ENCODE peak calls at places on chromosomes 1 and 21, in nine cellular contexts. One of them, this sample, is unnamed.

GRCh38 chr1:55631508-55631907 is 416.3 kb upstream of the USP24 start:
- DNase-seq in DMS153: no peak
- DNase-seq in naive thymus-derived CD8-positive, alpha-beta T cell: no peak
- DNase-seq in AG10803: peak; percentile 45
- DNase-seq in fibroblast of gingiva: peak; percentile 36
- DNase-seq in activated CD4-positive, alpha-beta T cell treated with anti-CD3 and anti-CD28 coated beads, Interleukin-2, amount 50 U/mL, for 48 hours: no peak
- DNase-seq in stimulated activated CD8-positive, alpha-beta memory T cell treated with anti-CD3 and anti-CD28 coated beads, Interleukin-15, amount 100 ng/mL, for 1 hour: no peak
- DNase-seq in stimulated activated CD4-positive, alpha-beta T cell treated with anti-CD3 and anti-CD28 coated beads, Interleukin-1b, Interleukin-23, amount 100 ng/mL, for 1 hour: no peak
- DNase-seq in fibroblast of mammary gland: peak; percentile 84
- DNase-seq in this sample: no peak

GRCh38 chr1:27958513-27958912 is 1.3 kb upstream of the XKR8 start:
- DNase-seq in AG10803: no peak
- DNase-seq in stimulated activated CD4-positive, alpha-beta T cell treated with anti-CD3 and anti-CD28 coated beads, Interleukin-1b, Interleukin-23, amount 100 ng/mL, for 1 hour: no peak
- DNase-seq in DMS153: peak; percentile 91
- DNase-seq in stimulated activated CD8-positive, alpha-beta memory T cell treated with anti-CD3 and anti-CD28 coated beads, Interleukin-15, amount 100 ng/mL, for 1 hour: no peak
- DNase-seq in naive thymus-derived CD8-positive, alpha-beta T cell: no peak
- DNase-seq in activated CD4-positive, alpha-beta T cell treated with anti-CD3 and anti-CD28 coated beads, Interleukin-2, amount 50 U/mL, for 48 hours: no peak
- DNase-seq in fibroblast of gingiva: no peak
- DNase-seq in fibroblast of mammary gland: no peak
- DNase-seq in this sample: no peak

GRCh38 chr1:173507205-173507846 is 30.2 kb downstream of the PRDX6 start:
- DNase-seq in AG10803: peak; percentile 68
- DNase-seq in stimulated activated CD8-positive, alpha-beta memory T cell treated with anti-CD3 and anti-CD28 coated beads, Interleukin-15, amount 100 ng/mL, for 1 hour: no peak
- DNase-seq in fibroblast of mammary gland: peak; percentile 59
- DNase-seq in naive thymus-derived CD8-positive, alpha-beta T cell: no peak
- DNase-seq in stimulated activated CD4-positive, alpha-beta T cell treated with anti-CD3 and anti-CD28 coated beads, Interleukin-1b, Interleukin-23, amount 100 ng/mL, for 1 hour: no peak
- DNase-seq in fibroblast of gingiva: peak; percentile 69
- DNase-seq in DMS153: no peak
- DNase-seq in activated CD4-positive, alpha-beta T cell treated with anti-CD3 and anti-CD28 coated beads, Interleukin-2, amount 50 U/mL, for 48 hours: no peak
- DNase-seq in this sample: peak; percentile 49

GRCh38 chr1:116373451-116374339 is 651 bp downstream of the ATP1A1 start:
- DNase-seq in naive thymus-derived CD8-positive, alpha-beta T cell: peak; percentile 38
- DNase-seq in AG10803: peak; percentile 40
- DNase-seq in activated CD4-positive, alpha-beta T cell treated with anti-CD3 and anti-CD28 coated beads, Interleukin-2, amount 50 U/mL, for 48 hours: peak; percentile 64
- DNase-seq in stimulated activated CD8-positive, alpha-beta memory T cell treated with anti-CD3 and anti-CD28 coated beads, Interleukin-15, amount 100 ng/mL, for 1 hour: no peak
- DNase-seq in fibroblast of mammary gland: peak; percentile 48
- DNase-seq in fibroblast of gingiva: peak; percentile 44
- DNase-seq in stimulated activated CD4-positive, alpha-beta T cell treated with anti-CD3 and anti-CD28 coated beads, Interleukin-1b, Interleukin-23, amount 100 ng/mL, for 1 hour: peak; percentile 18
- DNase-seq in DMS153: no peak
- DNase-seq in this sample: no peak

GRCh38 chr1:46036894-46037596 is 95.4 kb downstream of the PIK3R3 start:
- DNase-seq in DMS153: peak; percentile 75
- DNase-seq in naive thymus-derived CD8-positive, alpha-beta T cell: peak; percentile 62
- DNase-seq in fibroblast of mammary gland: peak; percentile 80
- DNase-seq in AG10803: peak; percentile 78
- DNase-seq in stimulated activated CD4-positive, alpha-beta T cell treated with anti-CD3 and anti-CD28 coated beads, Interleukin-1b, Interleukin-23, amount 100 ng/mL, for 1 hour: peak; percentile 78
- DNase-seq in activated CD4-positive, alpha-beta T cell treated with anti-CD3 and anti-CD28 coated beads, Interleukin-2, amount 50 U/mL, for 48 hours: peak; percentile 87
- DNase-seq in fibroblast of gingiva: peak; percentile 73
- DNase-seq in stimulated activated CD8-positive, alpha-beta memory T cell treated with anti-CD3 and anti-CD28 coated beads, Interleukin-15, amount 100 ng/mL, for 1 hour: peak; percentile 82
- DNase-seq in this sample: peak; percentile 55

GRCh38 chr1:46526689-46527291 is 24.7 kb downstream of the KNCN start:
- DNase-seq in fibroblast of mammary gland: no peak
- DNase-seq in activated CD4-positive, alpha-beta T cell treated with anti-CD3 and anti-CD28 coated beads, Interleukin-2, amount 50 U/mL, for 48 hours: no peak
- DNase-seq in stimulated activated CD8-positive, alpha-beta memory T cell treated with anti-CD3 and anti-CD28 coated beads, Interleukin-15, amount 100 ng/mL, for 1 hour: no peak
- DNase-seq in naive thymus-derived CD8-positive, alpha-beta T cell: no peak
- DNase-seq in fibroblast of gingiva: no peak
- DNase-seq in AG10803: no peak
- DNase-seq in stimulated activated CD4-positive, alpha-beta T cell treated with anti-CD3 and anti-CD28 coated beads, Interleukin-1b, Interleukin-23, amount 100 ng/mL, for 1 hour: no peak
- DNase-seq in DMS153: no peak
- DNase-seq in this sample: no peak

GRCh38 chr1:206895320-206895719 is 1.9 kb upstream of the IL24 start:
- DNase-seq in AG10803: no peak
- DNase-seq in stimulated activated CD8-positive, alpha-beta memory T cell treated with anti-CD3 and anti-CD28 coated beads, Interleukin-15, amount 100 ng/mL, for 1 hour: no peak
- DNase-seq in DMS153: peak; percentile 93
- DNase-seq in activated CD4-positive, alpha-beta T cell treated with anti-CD3 and anti-CD28 coated beads, Interleukin-2, amount 50 U/mL, for 48 hours: no peak
- DNase-seq in naive thymus-derived CD8-positive, alpha-beta T cell: no peak
- DNase-seq in stimulated activated CD4-positive, alpha-beta T cell treated with anti-CD3 and anti-CD28 coated beads, Interleukin-1b, Interleukin-23, amount 100 ng/mL, for 1 hour: no peak
- DNase-seq in fibroblast of gingiva: no peak
- DNase-seq in fibroblast of mammary gland: no peak
- DNase-seq in this sample: no peak

GRCh38 chr1:221276911-221277310 is 397.7 kb downstream of the HLX start:
- DNase-seq in AG10803: peak; percentile 36
- DNase-seq in DMS153: no peak
- DNase-seq in fibroblast of mammary gland: peak; percentile 75
- DNase-seq in stimulated activated CD4-positive, alpha-beta T cell treated with anti-CD3 and anti-CD28 coated beads, Interleukin-1b, Interleukin-23, amount 100 ng/mL, for 1 hour: no peak
- DNase-seq in fibroblast of gingiva: no peak
- DNase-seq in stimulated activated CD8-positive, alpha-beta memory T cell treated with anti-CD3 and anti-CD28 coated beads, Interleukin-15, amount 100 ng/mL, for 1 hour: no peak
- DNase-seq in activated CD4-positive, alpha-beta T cell treated with anti-CD3 and anti-CD28 coated beads, Interleukin-2, amount 50 U/mL, for 48 hours: no peak
- DNase-seq in naive thymus-derived CD8-positive, alpha-beta T cell: no peak
- DNase-seq in this sample: no peak

GRCh38 chr1:228157381-228158126 is 7.8 kb downstream of the GJC2 start:
- DNase-seq in AG10803: no peak
- DNase-seq in DMS153: no peak
- DNase-seq in naive thymus-derived CD8-positive, alpha-beta T cell: peak; percentile 36
- DNase-seq in stimulated activated CD4-positive, alpha-beta T cell treated with anti-CD3 and anti-CD28 coated beads, Interleukin-1b, Interleukin-23, amount 100 ng/mL, for 1 hour: no peak
- DNase-seq in activated CD4-positive, alpha-beta T cell treated with anti-CD3 and anti-CD28 coated beads, Interleukin-2, amount 50 U/mL, for 48 hours: no peak
- DNase-seq in fibroblast of gingiva: no peak
- DNase-seq in stimulated activated CD8-positive, alpha-beta memory T cell treated with anti-CD3 and anti-CD28 coated beads, Interleukin-15, amount 100 ng/mL, for 1 hour: no peak
- DNase-seq in fibroblast of mammary gland: no peak
- DNase-seq in this sample: no peak

GRCh38 chr1:153598309-153599172 is 14.4 kb downstream of the S100A16 start:
- DNase-seq in fibroblast of mammary gland: peak; percentile 85
- DNase-seq in AG10803: peak; percentile 73
- DNase-seq in stimulated activated CD8-positive, alpha-beta memory T cell treated with anti-CD3 and anti-CD28 coated beads, Interleukin-15, amount 100 ng/mL, for 1 hour: no peak
- DNase-seq in DMS153: peak; percentile 18
- DNase-seq in fibroblast of gingiva: peak; percentile 73
- DNase-seq in activated CD4-positive, alpha-beta T cell treated with anti-CD3 and anti-CD28 coated beads, Interleukin-2, amount 50 U/mL, for 48 hours: no peak
- DNase-seq in naive thymus-derived CD8-positive, alpha-beta T cell: no peak
- DNase-seq in stimulated activated CD4-positive, alpha-beta T cell treated with anti-CD3 and anti-CD28 coated beads, Interleukin-1b, Interleukin-23, amount 100 ng/mL, for 1 hour: no peak
- DNase-seq in this sample: no peak

GRCh38 chr21:44478124-44478800 is 23.0 kb downstream of the LRRC3 start:
- DNase-seq in naive thymus-derived CD8-positive, alpha-beta T cell: no peak
- DNase-seq in fibroblast of gingiva: no peak
- DNase-seq in fibroblast of mammary gland: no peak
- DNase-seq in stimulated activated CD4-positive, alpha-beta T cell treated with anti-CD3 and anti-CD28 coated beads, Interleukin-1b, Interleukin-23, amount 100 ng/mL, for 1 hour: no peak
- DNase-seq in stimulated activated CD8-positive, alpha-beta memory T cell treated with anti-CD3 and anti-CD28 coated beads, Interleukin-15, amount 100 ng/mL, for 1 hour: no peak
- DNase-seq in AG10803: no peak
- DNase-seq in DMS153: no peak
- DNase-seq in activated CD4-positive, alpha-beta T cell treated with anti-CD3 and anti-CD28 coated beads, Interleukin-2, amount 50 U/mL, for 48 hours: no peak
- DNase-seq in this sample: no peak

GRCh38 chr1:107141491-107142369 is 891 bp downstream of the NTNG1 start:
- DNase-seq in stimulated activated CD8-positive, alpha-beta memory T cell treated with anti-CD3 and anti-CD28 coated beads, Interleukin-15, amount 100 ng/mL, for 1 hour: no peak
- DNase-seq in stimulated activated CD4-positive, alpha-beta T cell treated with anti-CD3 and anti-CD28 coated beads, Interleukin-1b, Interleukin-23, amount 100 ng/mL, for 1 hour: no peak
- DNase-seq in AG10803: peak; percentile 67
- DNase-seq in activated CD4-positive, alpha-beta T cell treated with anti-CD3 and anti-CD28 coated beads, Interleukin-2, amount 50 U/mL, for 48 hours: peak; percentile 9
- DNase-seq in fibroblast of gingiva: peak; percentile 62
- DNase-seq in naive thymus-derived CD8-positive, alpha-beta T cell: no peak
- DNase-seq in DMS153: no peak
- DNase-seq in fibroblast of mammary gland: peak; percentile 69
- DNase-seq in this sample: peak; percentile 35

GRCh38 chr1:171480035-171480434 is 5.3 kb upstream of the PRRC2C start:
- DNase-seq in naive thymus-derived CD8-positive, alpha-beta T cell: no peak
- DNase-seq in DMS153: no peak
- DNase-seq in AG10803: no peak
- DNase-seq in fibroblast of gingiva: no peak
- DNase-seq in activated CD4-positive, alpha-beta T cell treated with anti-CD3 and anti-CD28 coated beads, Interleukin-2, amount 50 U/mL, for 48 hours: no peak
- DNase-seq in stimulated activated CD4-positive, alpha-beta T cell treated with anti-CD3 and anti-CD28 coated beads, Interleukin-1b, Interleukin-23, amount 100 ng/mL, for 1 hour: no peak
- DNase-seq in stimulated activated CD8-positive, alpha-beta memory T cell treated with anti-CD3 and anti-CD28 coated beads, Interleukin-15, amount 100 ng/mL, for 1 hour: no peak
- DNase-seq in fibroblast of mammary gland: no peak
- DNase-seq in this sample: no peak

GRCh38 chr21:22827422-22827821 is 1829.2 kb downstream of the NCAM2 start:
- DNase-seq in fibroblast of gingiva: no peak
- DNase-seq in AG10803: no peak
- DNase-seq in fibroblast of mammary gland: no peak
- DNase-seq in DMS153: no peak
- DNase-seq in stimulated activated CD8-positive, alpha-beta memory T cell treated with anti-CD3 and anti-CD28 coated beads, Interleukin-15, amount 100 ng/mL, for 1 hour: no peak
- DNase-seq in activated CD4-positive, alpha-beta T cell treated with anti-CD3 and anti-CD28 coated beads, Interleukin-2, amount 50 U/mL, for 48 hours: no peak
- DNase-seq in naive thymus-derived CD8-positive, alpha-beta T cell: no peak
- DNase-seq in stimulated activated CD4-positive, alpha-beta T cell treated with anti-CD3 and anti-CD28 coated beads, Interleukin-1b, Interleukin-23, amount 100 ng/mL, for 1 hour: no peak
- DNase-seq in this sample: no peak

GRCh38 chr1:234746798-234747196 is 136.8 kb upstream of the IRF2BP2 start:
- DNase-seq in fibroblast of mammary gland: no peak
- DNase-seq in activated CD4-positive, alpha-beta T cell treated with anti-CD3 and anti-CD28 coated beads, Interleukin-2, amount 50 U/mL, for 48 hours: no peak
- DNase-seq in DMS153: no peak
- DNase-seq in stimulated activated CD4-positive, alpha-beta T cell treated with anti-CD3 and anti-CD28 coated beads, Interleukin-1b, Interleukin-23, amount 100 ng/mL, for 1 hour: no peak
- DNase-seq in naive thymus-derived CD8-positive, alpha-beta T cell: no peak
- DNase-seq in stimulated activated CD8-positive, alpha-beta memory T cell treated with anti-CD3 and anti-CD28 coated beads, Interleukin-15, amount 100 ng/mL, for 1 hour: no peak
- DNase-seq in AG10803: no peak
- DNase-seq in fibroblast of gingiva: no peak
- DNase-seq in this sample: no peak

GRCh38 chr1:6459850-6460265 is 6.1 kb downstream of the TNFRSF25 start:
- DNase-seq in naive thymus-derived CD8-positive, alpha-beta T cell: peak; percentile 38
- DNase-seq in activated CD4-positive, alpha-beta T cell treated with anti-CD3 and anti-CD28 coated beads, Interleukin-2, amount 50 U/mL, for 48 hours: peak; percentile 66
- DNase-seq in fibroblast of gingiva: no peak
- DNase-seq in DMS153: no peak
- DNase-seq in stimulated activated CD4-positive, alpha-beta T cell treated with anti-CD3 and anti-CD28 coated beads, Interleukin-1b, Interleukin-23, amount 100 ng/mL, for 1 hour: no peak
- DNase-seq in fibroblast of mammary gland: no peak
- DNase-seq in AG10803: no peak
- DNase-seq in stimulated activated CD8-positive, alpha-beta memory T cell treated with anti-CD3 and anti-CD28 coated beads, Interleukin-15, amount 100 ng/mL, for 1 hour: no peak
- DNase-seq in this sample: no peak

GRCh38 chr1:79133703-79134258 is 127.3 kb upstream of the ADGRL4 start:
- DNase-seq in fibroblast of gingiva: no peak
- DNase-seq in activated CD4-positive, alpha-beta T cell treated with anti-CD3 and anti-CD28 coated beads, Interleukin-2, amount 50 U/mL, for 48 hours: no peak
- DNase-seq in naive thymus-derived CD8-positive, alpha-beta T cell: no peak
- DNase-seq in DMS153: no peak
- DNase-seq in fibroblast of mammary gland: peak; percentile 12
- DNase-seq in AG10803: no peak
- DNase-seq in stimulated activated CD4-positive, alpha-beta T cell treated with anti-CD3 and anti-CD28 coated beads, Interleukin-1b, Interleukin-23, amount 100 ng/mL, for 1 hour: no peak
- DNase-seq in stimulated activated CD8-positive, alpha-beta memory T cell treated with anti-CD3 and anti-CD28 coated beads, Interleukin-15, amount 100 ng/mL, for 1 hour: no peak
- DNase-seq in this sample: no peak